ENCODE peak calls at places on chromosomes 4 and X, in six cellular contexts. One of them, this sample, is unnamed.

GRCh38 chrX:55135171-55135570 is 46.4 kb downstream of the PAGE2 start:
- DNase-seq in renal cortical epithelial cell: peak
- DNase-seq in fibroblast of the conjunctiva: peak
- DNase-seq in astrocyte of the hippocampus: peak
- DNase-seq in left cardiac atrium: peak
- DNase-seq in HAP-1: peak
- DNase-seq in this sample: no peak

GRCh38 chrX:916235-916609 is 285.6 kb downstream of the SHOX start:
- DNase-seq in renal cortical epithelial cell: no peak
- DNase-seq in fibroblast of the conjunctiva: no peak
- DNase-seq in astrocyte of the hippocampus: peak
- DNase-seq in left cardiac atrium: no peak
- DNase-seq in HAP-1: no peak
- DNase-seq in this sample: no peak

GRCh38 chr4:180695851-180696250 is 1547.4 kb upstream of the TENM3 start:
- DNase-seq in renal cortical epithelial cell: peak
- DNase-seq in fibroblast of the conjunctiva: no peak
- DNase-seq in astrocyte of the hippocampus: peak
- DNase-seq in left cardiac atrium: no peak
- DNase-seq in HAP-1: no peak
- DNase-seq in this sample: no peak

GRCh38 chrX:3393581-3394111 is 47.2 kb upstream of the MXRA5 start:
- DNase-seq in renal cortical epithelial cell: peak
- DNase-seq in fibroblast of the conjunctiva: no peak
- DNase-seq in astrocyte of the hippocampus: peak
- DNase-seq in left cardiac atrium: no peak
- DNase-seq in HAP-1: no peak
- DNase-seq in this sample: no peak

GRCh38 chr4:62243895-62244294 is 1043.8 kb downstream of the ADGRL3 start:
- DNase-seq in renal cortical epithelial cell: no peak
- DNase-seq in fibroblast of the conjunctiva: no peak
- DNase-seq in astrocyte of the hippocampus: no peak
- DNase-seq in left cardiac atrium: no peak
- DNase-seq in HAP-1: no peak
- DNase-seq in this sample: no peak

GRCh38 chr4:29708473-29708872 is 1011.7 kb upstream of the PCDH7 start:
- DNase-seq in renal cortical epithelial cell: no peak
- DNase-seq in fibroblast of the conjunctiva: no peak
- DNase-seq in astrocyte of the hippocampus: no peak
- DNase-seq in left cardiac atrium: no peak
- DNase-seq in HAP-1: no peak
- DNase-seq in this sample: no peak

GRCh38 chr4:42282081-42282901 is 115.0 kb upstream of the SHISA3 start:
- DNase-seq in renal cortical epithelial cell: peak
- DNase-seq in fibroblast of the conjunctiva: peak
- DNase-seq in astrocyte of the hippocampus: peak
- DNase-seq in left cardiac atrium: peak
- DNase-seq in HAP-1: peak
- DNase-seq in this sample: no peak

GRCh38 chrX:23554304-23554703 is 113.0 kb upstream of the PRDX4 start:
- DNase-seq in renal cortical epithelial cell: peak
- DNase-seq in fibroblast of the conjunctiva: peak
- DNase-seq in astrocyte of the hippocampus: peak
- DNase-seq in left cardiac atrium: no peak
- DNase-seq in HAP-1: peak
- DNase-seq in this sample: no peak

GRCh38 chr4:142901166-142901662 is 55.1 kb upstream of the INPP4B start:
- DNase-seq in renal cortical epithelial cell: peak
- DNase-seq in fibroblast of the conjunctiva: no peak
- DNase-seq in astrocyte of the hippocampus: peak
- DNase-seq in left cardiac atrium: no peak
- DNase-seq in HAP-1: no peak
- DNase-seq in this sample: no peak

GRCh38 chrX:121333942-121334341 is 286.5 kb downstream of the GLUD2 start:
- DNase-seq in renal cortical epithelial cell: peak
- DNase-seq in fibroblast of the conjunctiva: no peak
- DNase-seq in astrocyte of the hippocampus: no peak
- DNase-seq in left cardiac atrium: no peak
- DNase-seq in HAP-1: no peak
- DNase-seq in this sample: no peak

GRCh38 chr4:4659871-4660651 is 118.2 kb upstream of the STX18 start:
- DNase-seq in renal cortical epithelial cell: peak
- DNase-seq in fibroblast of the conjunctiva: peak
- DNase-seq in astrocyte of the hippocampus: peak
- DNase-seq in left cardiac atrium: no peak
- DNase-seq in HAP-1: no peak
- DNase-seq in this sample: no peak

GRCh38 chr4:86482851-86483490 is 111.1 kb upstream of the PTPN13 start:
- DNase-seq in renal cortical epithelial cell: no peak
- DNase-seq in fibroblast of the conjunctiva: no peak
- DNase-seq in astrocyte of the hippocampus: peak
- DNase-seq in left cardiac atrium: no peak
- DNase-seq in HAP-1: peak
- DNase-seq in this sample: no peak

GRCh38 chrX:120604359-120604782 is 470 bp downstream of the MCTS1 start:
- DNase-seq in renal cortical epithelial cell: peak
- DNase-seq in fibroblast of the conjunctiva: peak
- DNase-seq in astrocyte of the hippocampus: no peak
- DNase-seq in left cardiac atrium: no peak
- DNase-seq in HAP-1: peak
- DNase-seq in this sample: no peak

This sample was measured in effector CD8-positive, alpha-beta T cell.